ENCODE peak calls at places on chromosome 20, in ten cellular contexts. K is HTR-8/SVneo; Y is HEK293T; I is CD4-positive, alpha-beta memory T cell; X is EL; V is amygdala; T is germinal center; F is NAMALWA; Z is hypothalamus; W is NCI-H1436 treated with DMSO at 0.1 percent for 48 hours. P is an unnamed sample.

GRCh38 chr20:62921119-62921687 is 5.1 kb downstream of the DIDO1 start:
- DNase-seq in V (no peak), X (peak; percentile 54), K (peak; percentile 83), Z (no peak), W (no peak), F (peak; percentile 78), Y (peak; percentile 75), T (peak; percentile 51), I (peak; percentile 85), P (peak; percentile 45)

GRCh38 chr20:25221592-25222460 is 26.1 kb upstream of the PYGB start:
- DNase-seq in F (no peak), Y (no peak), T (no peak), X (no peak), W (no peak), I (no peak), V (no peak), K (no peak), Z (no peak), P (no peak)

GRCh38 chr20:49698477-49698876 is 15.2 kb downstream of the B4GALT5 start:
- DNase-seq in X (no peak), Y (no peak), T (no peak), F (no peak), I (no peak), W (no peak), V (no peak), Z (no peak), K (no peak), P (no peak)

GRCh38 chr20:44390280-44390679 is 34.8 kb downstream of the HNF4A start:
- DNase-seq in K (no peak), Y (no peak), F (no peak), W (no peak), Z (no peak), X (no peak), I (no peak), T (no peak), V (no peak), P (no peak)

GRCh38 chr20:61758556-61759200 is 307.0 kb downstream of the TAF4 start:
- DNase-seq in I (no peak), X (no peak), F (no peak), Z (no peak), K (no peak), W (no peak), V (no peak), Y (no peak), T (no peak), P (no peak)

GRCh38 chr20:34090645-34091044 is 21.4 kb downstream of the EIF2S2 start:
- DNase-seq in K (no peak), I (no peak), F (no peak), W (no peak), T (no peak), X (no peak), V (no peak), Z (no peak), Y (no peak), P (no peak)

GRCh38 chr20:62344782-62345181 is 22.3 kb downstream of the LAMA5 start:
- DNase-seq in F (no peak), Z (no peak), X (no peak), V (no peak), I (no peak), Y (no peak), T (no peak), W (no peak), K (no peak), P (no peak)

GRCh38 chr20:37262516-37262915 is 902 bp upstream of the GHRH start:
- DNase-seq in W (no peak), Z (no peak), Y (no peak), I (no peak), T (no peak), X (no peak), K (no peak), F (no peak), V (no peak), P (no peak)

GRCh38 chr20:63626424-63627128 is at the start of gene GMEB2:
- DNase-seq in F (no peak), W (no peak), Z (peak; percentile 53), T (peak; percentile 79), V (peak; percentile 24), K (peak; percentile 95), I (no peak), X (no peak), Y (peak; percentile 75), P (peak; percentile 27)

GRCh38 chr20:33518071-33518470 is 28.2 kb downstream of the CBFA2T2 start:
- DNase-seq in I (no peak), T (no peak), Z (no peak), Y (no peak), W (no peak), X (peak; percentile 83), V (no peak), K (peak; percentile 37), F (no peak), P (no peak)

GRCh38 chr20:46939031-46939430 is 44.4 kb downstream of the EYA2 start:
- DNase-seq in T (peak; percentile 38), Y (peak; percentile 62), V (no peak), I (no peak), X (peak; percentile 21), Z (no peak), W (no peak), K (peak; percentile 56), F (peak; percentile 77), P (no peak)

GRCh38 chr20:41331731-41332130 is 8.9 kb upstream of the LPIN3 start:
- DNase-seq in I (no peak), K (no peak), T (no peak), W (no peak), F (no peak), V (no peak), Y (no peak), X (no peak), Z (no peak), P (no peak)

GRCh38 chr20:7078804-7079203 is 311.3 kb downstream of the BMP2 start:
- DNase-seq in X (no peak), W (no peak), I (no peak), Z (no peak), F (no peak), Y (no peak), K (no peak), V (no peak), T (no peak), P (no peak)

GRCh38 chr20:24718696-24719095 is 230.4 kb upstream of the CST7 start:
- DNase-seq in K (no peak), I (no peak), F (no peak), X (no peak), Y (no peak), V (no peak), T (no peak), W (no peak), Z (no peak), P (no peak)

GRCh38 chr20:25299801-25300200 is 51.9 kb downstream of the PYGB start:
- DNase-seq in V (no peak), K (no peak), Z (no peak), W (no peak), I (no peak), F (no peak), X (peak; percentile 57), Y (no peak), T (no peak), P (no peak)

GRCh38 chr20:24405810-24406209 is 63.6 kb upstream of the SYNDIG1 start:
- DNase-seq in K (no peak), F (no peak), X (no peak), Y (no peak), T (no peak), I (no peak), W (no peak), Z (no peak), V (no peak), P (no peak)

GRCh38 chr20:40663991-40664880 is 24.8 kb downstream of the MAFB start:
- DNase-seq in X (no peak), Z (no peak), F (no peak), T (no peak), Y (no peak), I (no peak), K (no peak), V (no peak), W (no peak), P (no peak)

GRCh38 chr20:24653306-24653705 is 183.9 kb downstream of the SYNDIG1 start:
- DNase-seq in W (no peak), X (peak; percentile 60), T (no peak), Y (no peak), I (no peak), K (no peak), F (no peak), V (no peak), Z (no peak), P (no peak)

GRCh38 chr20:54467622-54468021 is 7.8 kb upstream of the DOK5 start:
- DNase-seq in T (no peak), W (no peak), X (no peak), K (no peak), V (no peak), I (no peak), Z (no peak), F (no peak), Y (no peak), P (no peak)

GRCh38 chr20:36441027-36441414 is 100.3 kb upstream of the MYL9 start:
- DNase-seq in V (no peak), T (no peak), Y (no peak), F (no peak), K (no peak), X (no peak), I (no peak), Z (no peak), W (no peak), P (no peak)

P was measured in NCI-H2227 treated with DMSO at 0.1 percent for 48 hours.